ENCODE peak calls at places on chromosomes 16 and 17, in five cellular contexts. One of them, this sample, is unnamed.

GRCh38 chr17:50280801-50281441 is 6.7 kb downstream of the TMEM92 start:
- DNase-seq in C1 segment of cervical spinal cord: no peak
- DNase-seq in A549: no peak
- DNase-seq in NCI-H1092 treated with DMSO at 0.1 percent for 48 hours: no peak
- DNase-seq in AG20443: no peak
- DNase-seq in this sample: no peak

GRCh38 chr17:82583720-82584234 is 64.2 kb downstream of the FOXK2 start:
- DNase-seq in AG20443: no peak
- DNase-seq in C1 segment of cervical spinal cord: no peak
- DNase-seq in A549: no peak
- DNase-seq in NCI-H1092 treated with DMSO at 0.1 percent for 48 hours: no peak
- DNase-seq in this sample: no peak

GRCh38 chr17:42310281-42311156 is 22.2 kb downstream of the STAT5A start:
- DNase-seq in A549: no peak
- DNase-seq in C1 segment of cervical spinal cord: no peak
- DNase-seq in AG20443: no peak
- DNase-seq in NCI-H1092 treated with DMSO at 0.1 percent for 48 hours: no peak
- DNase-seq in this sample: no peak

GRCh38 chr17:76554131-76554530 is 14.3 kb downstream of the PRCD start:
- DNase-seq in NCI-H1092 treated with DMSO at 0.1 percent for 48 hours: peak
- DNase-seq in C1 segment of cervical spinal cord: peak
- DNase-seq in AG20443: no peak
- DNase-seq in A549: no peak
- DNase-seq in this sample: no peak

GRCh38 chr16:85898521-85899442 is at the start of gene IRF8:
- DNase-seq in A549: peak
- DNase-seq in C1 segment of cervical spinal cord: peak
- DNase-seq in NCI-H1092 treated with DMSO at 0.1 percent for 48 hours: no peak
- DNase-seq in AG20443: peak
- DNase-seq in this sample: no peak

GRCh38 chr17:57360266-57360665 is 103.9 kb downstream of the MSI2 start:
- DNase-seq in NCI-H1092 treated with DMSO at 0.1 percent for 48 hours: no peak
- DNase-seq in C1 segment of cervical spinal cord: no peak
- DNase-seq in A549: no peak
- DNase-seq in AG20443: no peak
- DNase-seq in this sample: no peak

GRCh38 chr17:31535581-31535981 is 144.1 kb downstream of the RAB11FIP4 start:
- DNase-seq in AG20443: no peak
- DNase-seq in NCI-H1092 treated with DMSO at 0.1 percent for 48 hours: no peak
- DNase-seq in C1 segment of cervical spinal cord: no peak
- DNase-seq in A549: no peak
- DNase-seq in this sample: no peak

GRCh38 chr17:292531-293382 is 59.9 kb downstream of the RPH3AL start:
- DNase-seq in NCI-H1092 treated with DMSO at 0.1 percent for 48 hours: no peak
- DNase-seq in C1 segment of cervical spinal cord: no peak
- DNase-seq in A549: no peak
- DNase-seq in AG20443: no peak
- DNase-seq in this sample: no peak

GRCh38 chr17:46822388-46822921 is 4.0 kb upstream of the WNT3 start:
- DNase-seq in AG20443: no peak
- DNase-seq in NCI-H1092 treated with DMSO at 0.1 percent for 48 hours: no peak
- DNase-seq in A549: no peak
- DNase-seq in C1 segment of cervical spinal cord: no peak
- DNase-seq in this sample: no peak

GRCh38 chr17:73013816-73014663 is 78.4 kb downstream of the SLC39A11 start:
- DNase-seq in C1 segment of cervical spinal cord: no peak
- DNase-seq in A549: peak
- DNase-seq in NCI-H1092 treated with DMSO at 0.1 percent for 48 hours: peak
- DNase-seq in AG20443: no peak
- DNase-seq in this sample: no peak

GRCh38 chr17:48578616-48579560 is 738 bp upstream of the HOXB4 start:
- DNase-seq in C1 segment of cervical spinal cord: no peak
- DNase-seq in NCI-H1092 treated with DMSO at 0.1 percent for 48 hours: no peak
- DNase-seq in AG20443: no peak
- DNase-seq in A549: no peak
- DNase-seq in this sample: no peak

GRCh38 chr17:39197380-39198185 is at the start of gene CACNB1:
- DNase-seq in C1 segment of cervical spinal cord: peak
- DNase-seq in AG20443: peak
- DNase-seq in NCI-H1092 treated with DMSO at 0.1 percent for 48 hours: peak
- DNase-seq in A549: peak
- DNase-seq in this sample: no peak

GRCh38 chr16:5490499-5490898 is 392.9 kb upstream of the EEF2KMT start:
- DNase-seq in A549: peak
- DNase-seq in NCI-H1092 treated with DMSO at 0.1 percent for 48 hours: peak
- DNase-seq in C1 segment of cervical spinal cord: peak
- DNase-seq in AG20443: no peak
- DNase-seq in this sample: no peak

GRCh38 chr16:1019234-1019933 is 37.8 kb downstream of the SOX8 start:
- DNase-seq in AG20443: peak
- DNase-seq in C1 segment of cervical spinal cord: peak
- DNase-seq in A549: no peak
- DNase-seq in NCI-H1092 treated with DMSO at 0.1 percent for 48 hours: no peak
- DNase-seq in this sample: no peak

GRCh38 chr17:4130715-4131114 is 12.1 kb downstream of the ZZEF1 start:
- DNase-seq in NCI-H1092 treated with DMSO at 0.1 percent for 48 hours: no peak
- DNase-seq in A549: no peak
- DNase-seq in AG20443: peak
- DNase-seq in C1 segment of cervical spinal cord: peak
- DNase-seq in this sample: no peak

GRCh38 chr16:81413245-81413990 is 31.2 kb upstream of the CMIP start:
- DNase-seq in AG20443: no peak
- DNase-seq in NCI-H1092 treated with DMSO at 0.1 percent for 48 hours: no peak
- DNase-seq in A549: no peak
- DNase-seq in C1 segment of cervical spinal cord: no peak
- DNase-seq in this sample: no peak

This sample was measured in foreskin keratinocyte.